ENCODE peak calls at places on chromosomes 5 and 9, in five cellular contexts. One of them, this sample, is unnamed. For H3K27me3, the result is how much of the 10 kb centered on the place peaks cover.

GRCh38 chr5:92917044-92917443 is 664.0 kb downstream of the NR2F1-AS1 start:
- DNase-seq in CD4-positive, CD25-positive, alpha-beta regulatory T cell: no peak
- DNase-seq in lung: no peak
- DNase-seq in psoas muscle: no peak
- DNase-seq in IMR-90: peak
- DNase-seq in this sample: no peak

GRCh38 chr5:123261752-123262151 is 161.5 kb downstream of the CEP120 start:
- DNase-seq in CD4-positive, CD25-positive, alpha-beta regulatory T cell: no peak
- DNase-seq in lung: no peak
- DNase-seq in psoas muscle: no peak
- DNase-seq in IMR-90: peak
- DNase-seq in this sample: no peak

GRCh38 chr5:121988443-121988842 is 26.7 kb downstream of the SRFBP1 start:
- DNase-seq in CD4-positive, CD25-positive, alpha-beta regulatory T cell: no peak
- DNase-seq in lung: no peak
- DNase-seq in psoas muscle: no peak
- DNase-seq in IMR-90: no peak
- DNase-seq in this sample: no peak

GRCh38 chr5:136036991-136037705 is 8.4 kb downstream of the TGFBI start:
- DNase-seq in CD4-positive, CD25-positive, alpha-beta regulatory T cell: no peak
- DNase-seq in lung: no peak
- DNase-seq in psoas muscle: peak
- DNase-seq in IMR-90: peak
- DNase-seq in this sample: peak

GRCh38 chr5:54990751-54991349 is 5.5 kb upstream of the ESM1 start:
- DNase-seq in CD4-positive, CD25-positive, alpha-beta regulatory T cell: no peak
- DNase-seq in lung: no peak
- DNase-seq in psoas muscle: no peak
- DNase-seq in IMR-90: peak
- DNase-seq in this sample: no peak

GRCh38 chr5:123874600-123875201 is 362.7 kb downstream of the CSNK1G3 start:
- DNase-seq in CD4-positive, CD25-positive, alpha-beta regulatory T cell: no peak
- DNase-seq in lung: no peak
- DNase-seq in psoas muscle: no peak
- DNase-seq in IMR-90: peak
- DNase-seq in this sample: no peak

GRCh38 chr5:181159286-181160143 is 12.1 kb downstream of the OR2V2 start:
- DNase-seq in CD4-positive, CD25-positive, alpha-beta regulatory T cell: peak
- DNase-seq in lung: peak
- DNase-seq in psoas muscle: peak
- DNase-seq in IMR-90: peak
- DNase-seq in this sample: peak

GRCh38 chr5:140611020-140611521 is 21.9 kb downstream of the CD14 start:
- DNase-seq in CD4-positive, CD25-positive, alpha-beta regulatory T cell: no peak
- DNase-seq in lung: no peak
- DNase-seq in psoas muscle: no peak
- DNase-seq in IMR-90: peak
- DNase-seq in this sample: no peak

GRCh38 chr9:126612329-126612812 is 1.4 kb upstream of the LMX1B start:
- DNase-seq in CD4-positive, CD25-positive, alpha-beta regulatory T cell: no peak
- DNase-seq in lung: no peak
- DNase-seq in psoas muscle: no peak
- DNase-seq in IMR-90: no peak
- DNase-seq in this sample: no peak

GRCh38 chr9:132447346-132447745 is 37.3 kb downstream of the CFAP77 start:
- DNase-seq in CD4-positive, CD25-positive, alpha-beta regulatory T cell: no peak
- DNase-seq in lung: no peak
- DNase-seq in psoas muscle: no peak
- DNase-seq in IMR-90: no peak
- DNase-seq in this sample: no peak

GRCh38 chr9:131679261-131680020 is 60.4 kb downstream of the RAPGEF1 start:
- DNase-seq in CD4-positive, CD25-positive, alpha-beta regulatory T cell: no peak
- DNase-seq in lung: no peak
- DNase-seq in psoas muscle: no peak
- DNase-seq in IMR-90: no peak
- DNase-seq in this sample: no peak

GRCh38 chr9:136615631-136616306 is 46.9 kb upstream of the EGFL7 start:
- DNase-seq in CD4-positive, CD25-positive, alpha-beta regulatory T cell: no peak
- DNase-seq in lung: no peak
- DNase-seq in psoas muscle: no peak
- DNase-seq in IMR-90: peak
- DNase-seq in this sample: no peak

GRCh38 chr9:122201641-122202040 is 27.1 kb downstream of the LHX6 start:
- DNase-seq in CD4-positive, CD25-positive, alpha-beta regulatory T cell: no peak
- DNase-seq in lung: no peak
- DNase-seq in psoas muscle: no peak
- DNase-seq in IMR-90: peak
- DNase-seq in this sample: no peak

DNA sequence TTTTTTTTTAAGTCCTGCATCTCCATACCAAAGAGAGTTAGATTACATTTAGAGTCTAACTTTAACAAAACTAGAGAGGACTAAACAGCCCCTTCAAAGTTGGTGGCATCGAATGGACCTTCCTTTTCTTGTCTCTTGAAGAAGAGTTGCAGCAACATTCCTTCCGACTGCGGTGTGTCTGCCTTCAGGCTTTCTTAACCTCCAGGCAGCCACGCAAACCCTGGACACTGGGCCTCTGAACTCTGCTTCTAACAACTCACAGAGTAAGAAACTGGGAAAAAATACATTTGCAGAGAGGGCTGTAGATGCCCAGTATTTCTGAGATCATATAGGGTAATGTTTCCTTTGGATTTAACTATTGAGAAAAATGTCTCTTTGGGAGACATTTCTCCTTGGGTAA is 120.5 kb upstream of the MAST4 start:
- DNase-seq in CD4-positive, CD25-positive, alpha-beta regulatory T cell: no peak
- DNase-seq in lung: no peak
- DNase-seq in psoas muscle: no peak
- DNase-seq in IMR-90: no peak
- DNase-seq in this sample: no peak
- H3K27ac ChIP-seq in CD4-positive, CD25-positive, alpha-beta regulatory T cell: no peak
- H3K27ac ChIP-seq in lung: no peak
- H3K27ac ChIP-seq in psoas muscle: no peak
- H3K27ac ChIP-seq in IMR-90: no peak
- H3K27ac ChIP-seq in this sample: no peak

DNA sequence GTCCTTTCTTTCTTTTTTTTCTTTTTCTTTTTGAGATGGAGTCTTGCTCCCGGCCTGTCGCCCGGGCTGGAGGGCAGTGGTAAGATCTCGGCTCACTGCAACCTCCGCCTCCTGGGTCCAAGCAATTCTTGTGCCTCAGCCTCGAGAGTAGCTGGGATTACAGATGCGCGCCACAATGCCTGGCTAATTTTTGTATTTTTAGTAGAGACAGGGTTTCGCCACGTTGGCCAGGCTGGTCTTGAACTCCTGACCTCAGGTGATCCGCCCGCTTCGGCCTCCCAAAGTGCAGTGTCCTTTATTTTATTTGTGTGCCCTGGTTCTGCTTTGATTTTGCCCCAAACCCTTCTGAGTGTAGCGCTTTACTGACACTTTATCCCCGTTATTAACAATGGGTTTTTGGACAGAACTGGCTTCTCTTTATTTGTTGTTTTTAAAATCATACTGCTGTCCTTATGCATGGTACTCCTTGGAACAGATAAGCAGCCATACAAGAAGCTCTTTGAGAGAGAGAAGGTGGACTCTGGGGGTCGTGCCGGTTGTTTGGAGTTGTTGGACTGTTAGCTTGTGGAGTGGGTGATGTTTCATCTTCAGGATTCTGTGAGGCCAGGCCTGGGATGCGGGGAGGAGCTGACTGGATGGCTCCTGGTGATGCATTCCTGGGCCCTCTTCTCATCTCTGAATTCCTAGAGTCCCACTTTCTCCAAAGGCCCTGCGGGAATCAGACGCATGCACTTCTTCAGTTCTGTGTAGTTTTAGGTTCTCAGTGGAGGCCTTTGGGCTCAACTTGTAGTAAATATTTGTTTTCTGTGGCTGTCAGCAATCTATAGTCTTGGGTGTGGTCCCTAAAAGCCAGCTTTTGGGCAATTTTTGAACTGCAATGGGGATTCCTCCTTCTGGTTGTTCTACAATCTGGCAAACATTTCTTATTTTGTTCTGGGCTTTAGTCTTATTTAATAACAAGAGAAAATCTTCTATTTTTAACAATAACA is 47.8 kb downstream of the PTTG1 start:
- DNase-seq in CD4-positive, CD25-positive, alpha-beta regulatory T cell: no peak
- DNase-seq in lung: no peak
- DNase-seq in psoas muscle: no peak
- DNase-seq in IMR-90: no peak
- DNase-seq in this sample: no peak
- H3K27me3 ChIP-seq in CD4-positive, CD25-positive, alpha-beta regulatory T cell: under half
- H3K27me3 ChIP-seq in lung: under half
- H3K27me3 ChIP-seq in psoas muscle: under half
- H3K27me3 ChIP-seq in IMR-90: under half
- H3K27me3 ChIP-seq in this sample: under half

GRCh38 chr5:39369123-39369815 is 5.0 kb upstream of the C9 start:
- DNase-seq in CD4-positive, CD25-positive, alpha-beta regulatory T cell: no peak
- DNase-seq in lung: no peak
- DNase-seq in psoas muscle: no peak
- DNase-seq in IMR-90: no peak
- DNase-seq in this sample: no peak

GRCh38 chr5:39376293-39376714 is 12.0 kb upstream of the C9 start:
- DNase-seq in CD4-positive, CD25-positive, alpha-beta regulatory T cell: no peak
- DNase-seq in lung: peak
- DNase-seq in psoas muscle: no peak
- DNase-seq in IMR-90: peak
- DNase-seq in this sample: peak

GRCh38 chr5:39371367-39371635 is 7.0 kb upstream of the C9 start:
- DNase-seq in CD4-positive, CD25-positive, alpha-beta regulatory T cell: no peak
- DNase-seq in lung: no peak
- DNase-seq in psoas muscle: no peak
- DNase-seq in IMR-90: no peak
- DNase-seq in this sample: no peak

GRCh38 chr5:39370555-39371366 is 6.5 kb upstream of the C9 start:
- DNase-seq in CD4-positive, CD25-positive, alpha-beta regulatory T cell: no peak
- DNase-seq in lung: peak
- DNase-seq in psoas muscle: no peak
- DNase-seq in IMR-90: no peak
- DNase-seq in this sample: no peak

GRCh38 chr5:39373797-39374196 is 9.5 kb upstream of the C9 start:
- DNase-seq in CD4-positive, CD25-positive, alpha-beta regulatory T cell: no peak
- DNase-seq in lung: no peak
- DNase-seq in psoas muscle: no peak
- DNase-seq in IMR-90: no peak
- DNase-seq in this sample: no peak
- H3K27ac ChIP-seq in CD4-positive, CD25-positive, alpha-beta regulatory T cell: no peak
- H3K27ac ChIP-seq in lung: no peak
- H3K27ac ChIP-seq in psoas muscle: no peak
- H3K27ac ChIP-seq in IMR-90: no peak
- H3K27ac ChIP-seq in this sample: no peak

DNA sequence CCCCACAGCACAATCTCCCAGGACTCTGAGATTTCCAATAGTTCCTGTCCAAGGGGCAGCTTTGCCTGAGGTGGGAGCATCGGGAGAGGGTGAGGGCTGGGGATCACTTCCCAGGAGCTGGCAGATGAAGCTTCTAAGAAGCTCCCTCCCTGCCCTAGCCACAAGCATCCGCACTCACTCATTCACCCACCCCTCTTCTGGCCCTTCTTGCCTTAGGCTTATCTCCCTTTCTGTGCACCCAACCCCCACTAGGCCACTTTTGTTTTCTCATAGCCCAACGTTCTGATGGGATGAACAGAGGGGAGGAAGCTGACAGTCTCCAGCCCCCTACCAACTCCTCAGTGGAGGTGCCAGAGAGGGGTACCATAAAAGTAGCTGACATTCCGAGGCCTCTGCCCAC is 3.7 kb upstream of the PCDH1 start:
- DNase-seq in CD4-positive, CD25-positive, alpha-beta regulatory T cell: no peak
- DNase-seq in lung: no peak
- DNase-seq in psoas muscle: no peak
- DNase-seq in IMR-90: no peak
- DNase-seq in this sample: no peak
- H3K27me3 ChIP-seq in CD4-positive, CD25-positive, alpha-beta regulatory T cell: under half
- H3K27me3 ChIP-seq in lung: under half
- H3K27me3 ChIP-seq in psoas muscle: under half
- H3K27me3 ChIP-seq in IMR-90: half or more
- H3K27me3 ChIP-seq in this sample: half or more

GRCh38 chr9:91285729-91286353 is 75.9 kb downstream of the AUH start:
- DNase-seq in CD4-positive, CD25-positive, alpha-beta regulatory T cell: no peak
- DNase-seq in lung: no peak
- DNase-seq in psoas muscle: no peak
- DNase-seq in IMR-90: peak
- DNase-seq in this sample: no peak

GRCh38 chr9:91289244-91289643 is 72.5 kb downstream of the AUH start:
- DNase-seq in CD4-positive, CD25-positive, alpha-beta regulatory T cell: no peak
- DNase-seq in lung: no peak
- DNase-seq in psoas muscle: no peak
- DNase-seq in IMR-90: no peak
- DNase-seq in this sample: no peak
- H3K27ac ChIP-seq in CD4-positive, CD25-positive, alpha-beta regulatory T cell: no peak
- H3K27ac ChIP-seq in lung: no peak
- H3K27ac ChIP-seq in psoas muscle: no peak
- H3K27ac ChIP-seq in IMR-90: no peak
- H3K27ac ChIP-seq in this sample: no peak

DNA sequence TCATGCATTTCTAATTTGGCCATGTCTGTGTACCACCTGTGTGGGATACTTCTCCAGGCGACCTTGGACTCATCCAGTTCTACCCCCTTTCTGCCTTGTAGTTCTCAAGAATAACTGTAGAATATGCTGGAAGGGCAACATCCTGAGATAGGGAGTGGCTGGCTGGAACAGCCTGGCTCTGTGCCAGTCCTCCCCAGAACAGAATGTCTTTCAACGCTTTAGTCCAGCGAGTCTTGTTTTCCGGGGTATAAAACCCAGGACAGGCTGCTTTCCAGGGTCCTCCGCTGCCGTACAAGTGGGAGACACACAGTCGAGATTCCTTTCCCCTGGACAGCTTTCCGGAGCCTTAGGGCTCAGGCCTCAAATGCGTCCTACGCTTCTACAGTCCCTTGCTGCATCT is 45.4 kb upstream of the XPA start:
- DNase-seq in CD4-positive, CD25-positive, alpha-beta regulatory T cell: no peak
- DNase-seq in lung: no peak
- DNase-seq in psoas muscle: no peak
- DNase-seq in IMR-90: no peak
- DNase-seq in this sample: no peak
- H3K27me3 ChIP-seq in CD4-positive, CD25-positive, alpha-beta regulatory T cell: under half
- H3K27me3 ChIP-seq in lung: under half
- H3K27me3 ChIP-seq in psoas muscle: under half
- H3K27me3 ChIP-seq in IMR-90: under half
- H3K27me3 ChIP-seq in this sample: half or more